ENCODE peak calls at places on chromosomes 5 and 9, in five cellular contexts. S is coronary artery, L is hepatocyte, J is esophagus squamous epithelium, A is RWPE2. I is an unnamed sample.

GRCh38 chr9:112854657-112855056 is 36.0 kb downstream of the SLC46A2 start:
- DNase-seq in S (no peak), L (no peak), J (no peak), A (no peak), I (no peak)

GRCh38 chr9:90593646-90594045 is 49.0 kb downstream of the DIRAS2 start:
- DNase-seq in S (no peak), L (no peak), J (no peak), A (no peak), I (no peak)

GRCh38 chr9:82170079-82170662 is 181.6 kb downstream of the SPATA31D1 start:
- DNase-seq in S (no peak), L (no peak), J (no peak), A (no peak), I (no peak)

GRCh38 chr9:117464941-117465616 is 50.2 kb upstream of the ASTN2 start:
- DNase-seq in S (no peak), L (no peak), J (no peak), A (no peak), I (no peak)

GRCh38 chr5:149271195-149271716 is 403 bp upstream of the AFAP1L1 start:
- DNase-seq in S (no peak), L (peak; percentile 44), J (no peak), A (no peak), I (no peak)

GRCh38 chr5:34044950-34045525 is 2.0 kb upstream of the C1QTNF3 start:
- DNase-seq in S (no peak), L (no peak), J (no peak), A (no peak), I (no peak)

GRCh38 chr5:37860206-37860605 is 20.4 kb upstream of the GDNF start:
- DNase-seq in S (no peak), L (no peak), J (no peak), A (no peak), I (no peak)

GRCh38 chr9:137025120-137025966 is 2.7 kb downstream of the ABCA2 start:
- DNase-seq in S (no peak), L (no peak), J (no peak), A (no peak), I (peak; percentile 69)

GRCh38 chr9:5557606-5558587 is 47.6 kb downstream of the PDCD1LG2 start:
- DNase-seq in S (no peak), L (no peak), J (no peak), A (no peak), I (no peak)

GRCh38 chr9:83208065-83208850 is 145.3 kb upstream of the RASEF start:
- DNase-seq in S (no peak), L (no peak), J (no peak), A (no peak), I (no peak)

GRCh38 chr5:176816043-176816745 is 5.8 kb downstream of the UNC5A start:
- DNase-seq in S (no peak), L (no peak), J (no peak), A (no peak), I (no peak)

GRCh38 chr5:176817864-176818377 is 7.6 kb downstream of the UNC5A start:
- DNase-seq in S (no peak), L (peak; percentile 58), J (no peak), A (no peak), I (peak; percentile 73)

GRCh38 chr5:176816791-176817272 is 6.5 kb downstream of the UNC5A start:
- DNase-seq in S (no peak), L (no peak), J (no peak), A (no peak), I (no peak)

GRCh38 chr5:176818391-176819098 is 8.2 kb downstream of the UNC5A start:
- DNase-seq in S (no peak), L (no peak), J (no peak), A (no peak), I (no peak)

DNA sequence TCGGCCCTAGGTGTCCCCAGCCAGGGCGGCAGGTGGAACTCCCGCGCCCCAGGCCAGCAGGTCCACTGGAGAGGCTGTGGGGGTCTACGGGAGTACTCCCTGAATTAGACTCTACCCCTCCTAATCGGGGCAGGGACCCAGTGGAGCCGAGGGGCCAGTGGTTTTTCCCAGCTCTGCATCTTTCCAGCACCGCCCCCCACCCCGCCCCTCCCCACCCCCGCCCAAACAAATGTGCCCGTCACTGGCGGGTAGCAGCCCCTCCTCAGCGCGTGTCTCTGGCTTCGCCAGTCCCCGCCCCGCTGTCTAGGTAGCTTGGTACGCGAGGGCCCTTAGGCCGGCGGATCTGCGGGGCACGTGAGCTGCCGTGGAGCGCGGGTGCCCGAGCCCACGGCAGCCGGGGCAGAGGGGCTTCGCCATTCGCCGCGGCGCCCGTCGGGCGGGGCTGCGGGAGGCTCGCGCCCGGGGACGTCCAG is 7.0 kb downstream of the UNC5A start:
- DNase-seq in S (no peak), L (peak; percentile 64), J (no peak), A (no peak), I (no peak)
- H3K27ac ChIP-seq in S (no peak overlapping the region), L (no peak overlapping the region), J (no peak overlapping the region), A (no peak overlapping the region), I (no peak overlapping the region)

GRCh38 chr5:665541-665955 is 27.6 kb downstream of the TPPP start:
- DNase-seq in S (no peak), L (no peak), J (no peak), A (no peak), I (no peak)

GRCh38 chr5:663436-664342 is 29.5 kb downstream of the TPPP start:
- DNase-seq in S (no peak), L (no peak), J (no peak), A (peak; percentile 71), I (no peak)

GRCh38 chr5:665956-666711 is 27.0 kb downstream of the TPPP start:
- DNase-seq in S (no peak), L (no peak), J (no peak), A (no peak), I (no peak)

GRCh38 chr5:664343-664993 is 28.7 kb downstream of the TPPP start:
- DNase-seq in S (no peak), L (no peak), J (no peak), A (no peak), I (peak; percentile 82)

DNA sequence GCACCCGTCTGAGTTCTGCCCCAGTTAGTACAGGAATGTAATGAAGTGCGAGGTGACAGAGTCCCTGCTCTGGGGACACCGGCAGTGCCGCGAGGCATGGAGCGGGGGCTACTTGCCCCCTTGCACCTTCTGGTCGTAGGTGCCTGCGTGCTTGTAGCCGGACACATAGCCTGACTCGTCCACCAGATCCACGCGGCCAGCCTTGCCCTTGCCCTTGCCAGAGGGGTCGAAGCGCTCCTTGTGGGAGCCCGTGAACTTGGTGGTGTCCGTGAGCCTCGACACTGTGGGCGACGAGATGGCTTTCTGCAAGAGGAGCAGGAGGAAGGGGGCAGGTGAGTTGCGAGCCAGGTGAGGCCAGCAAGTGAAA is 28.2 kb downstream of the TPPP start:
- DNase-seq in S (no peak), L (no peak), J (no peak), A (peak; percentile 76), I (peak; percentile 81)
- TF ChIP-seq CTCF in S (no peak), L (no peak), J (no peak), A (no peak), I (no peak)

DNA sequence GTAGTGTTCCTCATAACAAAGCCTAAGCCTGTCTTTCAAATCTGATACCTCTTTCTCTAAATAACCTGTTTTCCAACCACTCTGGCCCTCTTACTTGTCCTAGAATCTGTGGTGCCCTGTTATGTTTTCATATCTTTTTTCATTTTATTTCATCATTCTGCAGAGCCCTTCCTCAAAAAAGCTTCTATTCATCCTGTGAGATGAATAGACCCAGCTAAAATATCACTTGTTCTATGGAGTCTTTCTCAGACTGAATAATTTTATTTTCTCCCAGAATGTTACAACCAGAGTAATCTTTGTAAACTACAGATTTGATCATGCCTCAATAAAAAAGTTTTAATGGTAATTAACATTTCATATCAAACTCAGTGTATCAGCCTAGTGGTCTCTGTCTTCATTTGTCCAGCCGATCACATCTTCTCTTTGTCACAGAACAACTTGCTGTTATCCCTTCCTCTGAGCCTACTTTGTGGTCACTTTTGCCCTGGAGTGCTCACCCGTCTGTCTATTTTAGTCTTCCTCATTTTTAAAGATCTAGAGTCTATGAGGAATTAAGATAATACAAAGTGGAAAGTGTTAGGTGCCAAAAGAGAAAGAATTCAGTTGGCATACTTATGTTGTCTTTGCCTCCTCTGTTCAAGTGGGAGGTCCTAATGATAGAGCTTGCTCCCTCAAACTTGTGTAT is 77.8 kb downstream of the ZCCHC7 start:
- DNase-seq in S (no peak), L (no peak), J (no peak), A (no peak), I (no peak)
- H3K27ac ChIP-seq in S (no peak overlapping the region), L (no peak overlapping the region), J (no peak overlapping the region), A (no peak overlapping the region), I (no peak overlapping the region)

DNA sequence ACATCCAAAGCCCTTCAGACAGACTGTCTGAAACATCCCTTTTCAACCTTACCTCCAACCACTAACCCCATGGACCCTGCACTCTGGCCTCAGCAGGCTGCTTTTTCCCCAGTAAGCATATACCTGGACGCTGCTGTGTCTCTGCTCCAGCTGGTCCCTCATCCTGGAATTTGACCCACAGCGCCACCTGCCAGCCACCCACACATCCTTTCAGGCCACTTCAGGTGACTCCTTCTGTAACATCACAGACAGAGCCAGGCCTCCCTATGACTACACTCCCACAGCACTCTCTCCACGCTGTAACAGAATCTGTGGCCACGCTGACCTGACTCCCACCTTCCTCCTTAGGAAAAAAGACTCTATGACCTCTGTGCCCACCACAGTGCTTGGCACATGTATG is 3.4 kb downstream of the MGAT1 start:
- DNase-seq in S (no peak), L (peak; percentile 69), J (no peak), A (peak; percentile 45), I (peak; percentile 80)
- TF ChIP-seq CTCF in S (no peak), L (peak; percentile 42), J (peak; percentile 9), A (peak; percentile 21), I (no peak)

GRCh38 chr5:158943569-158943968 is 156.1 kb downstream of the EBF1 start:
- DNase-seq in S (no peak), L (no peak), J (no peak), A (no peak), I (no peak)
- H3K27ac ChIP-seq in S (no peak overlapping the region), L (no peak overlapping the region), J (no peak overlapping the region), A (peak overlapping the region; percentile 34), I (no peak overlapping the region)

DNA sequence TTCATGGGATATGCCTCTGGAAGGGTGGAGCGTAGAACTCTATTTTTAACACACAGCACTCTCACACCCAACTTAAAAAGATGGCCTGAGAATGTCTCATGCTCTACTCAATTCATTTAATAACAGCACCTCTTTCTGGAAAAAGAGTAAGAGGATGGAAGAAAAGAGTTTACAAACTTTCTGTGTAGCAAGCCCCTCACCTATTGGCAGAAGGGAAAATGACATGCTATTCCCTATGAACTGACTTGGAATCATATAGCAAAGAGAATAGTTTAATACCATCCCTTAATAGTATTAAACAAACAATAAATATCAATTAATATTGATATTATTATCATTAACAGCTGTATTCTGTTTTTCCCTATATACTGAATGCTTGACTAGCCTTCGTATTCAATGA is 233.3 kb downstream of the KCTD16 start:
- DNase-seq in S (no peak), L (no peak), J (no peak), A (no peak), I (no peak)
- TF ChIP-seq CTCF in S (no peak), L (no peak), J (no peak), A (no peak), I (no peak)